ENCODE peak calls at places on chromosome 2, in eight cellular contexts. P is fibroblast of lung; Y is glutamatergic neuron; D is coronary artery; H is HTR-8/SVneo; F is stimulated activated CD4-positive, alpha-beta T cell treated with anti-CD3 and anti-CD28 coated beads, Interleukin-2, amount 100 ng/mL, for 24 hours; W is left ventricle myocardium inferior; L is posterior cingulate gyrus. U is an unnamed sample.

GRCh38 chr2:199833525-199833924 is 17.5 kb downstream of the FTCDNL1 start:
- DNase-seq in D (no peak), P (no peak), H (no peak), Y (no peak), L (peak; percentile 83), F (no peak), W (no peak), U (no peak)

GRCh38 chr2:64952113-64952895 is 36.9 kb upstream of the SLC1A4 start:
- DNase-seq in H (no peak), P (no peak), D (no peak), L (no peak), W (no peak), F (no peak), Y (no peak), U (no peak)

GRCh38 chr2:9307505-9307904 is 100.9 kb downstream of the ASAP2 start:
- DNase-seq in W (no peak), D (no peak), P (no peak), H (no peak), F (no peak), Y (no peak), L (no peak), U (no peak)

GRCh38 chr2:3839489-3839888 is 136.1 kb downstream of the DCDC2C start:
- DNase-seq in D (no peak), P (peak; percentile 9), Y (no peak), F (no peak), L (no peak), W (no peak), H (no peak), U (no peak)

GRCh38 chr2:143930891-143931290 is 589.0 kb downstream of the ZEB2 start:
- DNase-seq in F (no peak), H (no peak), L (no peak), W (no peak), P (no peak), D (no peak), Y (no peak), U (no peak)

GRCh38 chr2:14778015-14778414 is 145.5 kb downstream of the LRATD1 start:
- DNase-seq in F (no peak), P (peak; percentile 26), W (no peak), H (no peak), L (no peak), D (no peak), Y (no peak), U (no peak)

GRCh38 chr2:138373993-138374408 is 127.6 kb upstream of the SPOPL start:
- DNase-seq in W (no peak), Y (no peak), H (peak; percentile 17), L (no peak), F (no peak), P (peak; percentile 69), D (no peak), U (peak; percentile 3)

GRCh38 chr2:187165936-187166335 is 282.1 kb downstream of the CALCRL start:
- DNase-seq in D (no peak), H (no peak), Y (no peak), W (no peak), P (no peak), L (no peak), F (no peak), U (no peak)

GRCh38 chr2:41990688-41991087 is 57.1 kb upstream of the PKDCC start:
- DNase-seq in D (no peak), H (no peak), P (peak; percentile 46), L (no peak), W (no peak), Y (no peak), F (no peak), U (no peak)

GRCh38 chr2:129469881-129470280 is 509.6 kb upstream of the RAB6C start:
- DNase-seq in Y (no peak), W (no peak), L (peak; percentile 75), P (no peak), H (no peak), D (no peak), F (no peak), U (no peak)

GRCh38 chr2:113183264-113183663 is 9.5 kb downstream of the PSD4 start:
- DNase-seq in L (peak; percentile 24), D (no peak), H (no peak), P (no peak), Y (no peak), F (no peak), W (no peak), U (no peak)

GRCh38 chr2:176685908-176686307 is 416.7 kb downstream of the MTX2 start:
- DNase-seq in F (no peak), P (no peak), L (no peak), D (no peak), Y (no peak), H (no peak), W (no peak), U (no peak)

GRCh38 chr2:231383701-231384435 is 11.6 kb upstream of the B3GNT7 start:
- DNase-seq in D (no peak), H (no peak), W (no peak), Y (no peak), P (no peak), L (no peak), F (no peak), U (peak; percentile 53)

GRCh38 chr2:33660416-33661118 is 61.5 kb upstream of the FAM98A start:
- DNase-seq in D (no peak), Y (no peak), W (no peak), F (no peak), P (no peak), L (no peak), H (no peak), U (no peak)

GRCh38 chr2:46767706-46768105 is 147.9 kb downstream of the MCFD2 start:
- DNase-seq in L (no peak), W (no peak), Y (no peak), P (no peak), H (no peak), F (no peak), D (no peak), U (no peak)

GRCh38 chr2:74856004-74856578 is 22.2 kb downstream of the HK2 start:
- DNase-seq in Y (no peak), L (no peak), P (no peak), F (no peak), H (no peak), W (no peak), D (no peak), U (no peak)

GRCh38 chr2:75798624-75799023 is 87.9 kb upstream of the GCFC2 start:
- DNase-seq in Y (no peak), H (no peak), F (no peak), L (no peak), P (no peak), W (no peak), D (no peak), U (no peak)

GRCh38 chr2:85420743-85421705 is 2.5 kb downstream of the SH2D6 start:
- DNase-seq in W (peak; percentile 91), F (peak; percentile 97), D (peak; percentile 90), L (peak; percentile 98), H (peak; percentile 93), Y (peak; percentile 96), P (peak; percentile 85), U (peak; percentile 39)

GRCh38 chr2:29487967-29488550 is 372.8 kb downstream of the CLIP4 start:
- DNase-seq in F (no peak), L (no peak), P (peak; percentile 30), H (no peak), Y (no peak), D (no peak), W (no peak), U (no peak)